ENCODE peak calls at places on chromosomes 4 and X, in five cellular contexts. J, T, U, Z and K are unnamed samples.

GRCh38 chr4:88283661-88284377 is 542 bp downstream of the PPM1K start:
- DNase-seq in J (peak; percentile 87), T (peak; percentile 71), U (no peak), Z (peak; percentile 56), K (peak; percentile 77)

GRCh38 chr4:182694551-182694950 is 222.6 kb downstream of the DCTD start:
- DNase-seq in J (no peak), T (no peak), U (no peak), Z (no peak), K (no peak)

GRCh38 chr4:6992728-6993655 is 50.2 kb upstream of the TADA2B start:
- DNase-seq in J (no peak), T (no peak), U (no peak), Z (no peak), K (peak; percentile 54)

GRCh38 chr4:99537674-99538073 is 26.2 kb downstream of the TRMT10A start:
- DNase-seq in J (no peak), T (no peak), U (no peak), Z (no peak), K (no peak)

GRCh38 chr4:95548738-95549245 is at the start of gene UNC5C:
- DNase-seq in J (peak; percentile 96), T (peak; percentile 79), U (peak; percentile 90), Z (peak; percentile 56), K (peak; percentile 38)

GRCh38 chrX:47380268-47380667 is 9.9 kb downstream of the ZNF157 start:
- DNase-seq in J (no peak), T (peak; percentile 31), U (no peak), Z (peak; percentile 29), K (no peak)

GRCh38 chrX:2351999-2352995 is 148.5 kb downstream of the DHRSX start:
- DNase-seq in J (no peak), T (no peak), U (peak; percentile 85), Z (no peak), K (peak; percentile 87)

GRCh38 chr4:84825701-84826100 is 140.8 kb downstream of the WDFY3 start:
- DNase-seq in J (no peak), T (no peak), U (no peak), Z (no peak), K (no peak)

GRCh38 chr4:11313157-11313943 is 115.3 kb downstream of the HS3ST1 start:
- DNase-seq in J (no peak), T (no peak), U (no peak), Z (no peak), K (no peak)

GRCh38 chr4:15691346-15692140 is 9.9 kb downstream of the FAM200B start:
- DNase-seq in J (no peak), T (no peak), U (peak; percentile 84), Z (no peak), K (peak; percentile 64)

GRCh38 chr4:101678180-101678579 is 112.3 kb upstream of the BANK1 start:
- DNase-seq in J (no peak), T (no peak), U (peak; percentile 33), Z (no peak), K (no peak)

GRCh38 chrX:153526801-153527599 is 9.6 kb downstream of the ATP2B3 start:
- DNase-seq in J (no peak), T (no peak), U (no peak), Z (no peak), K (no peak)

GRCh38 chrX:23699636-23700194 is 32.4 kb downstream of the PRDX4 start:
- DNase-seq in J (no peak), T (no peak), U (peak; percentile 38), Z (peak; percentile 19), K (peak; percentile 2)

GRCh38 chrX:85620466-85620865 is 241.0 kb upstream of the POF1B start:
- DNase-seq in J (no peak), T (no peak), U (no peak), Z (no peak), K (no peak)

GRCh38 chr4:174069848-174070330 is 213.6 kb downstream of the FBXO8 start:
- DNase-seq in J (no peak), T (no peak), U (no peak), Z (no peak), K (no peak)

GRCh38 chr4:105181259-105181658 is 34.6 kb downstream of the TET2 start:
- DNase-seq in J (no peak), T (no peak), U (no peak), Z (no peak), K (no peak)

GRCh38 chr4:135204311-135204710 is 1002.7 kb upstream of the PABPC4L start:
- DNase-seq in J (no peak), T (no peak), U (no peak), Z (no peak), K (no peak)

GRCh38 chr4:4388836-4389575 is 2.1 kb downstream of the NSG1 start:
- DNase-seq in J (no peak), T (no peak), U (no peak), Z (no peak), K (no peak)

GRCh38 chr4:11436673-11437072 is 8.0 kb upstream of the HS3ST1 start:
- DNase-seq in J (no peak), T (no peak), U (no peak), Z (no peak), K (no peak)

GRCh38 chr4:33512397-33512796 is 2731.9 kb downstream of the ARAP2 start:
- DNase-seq in J (no peak), T (no peak), U (no peak), Z (no peak), K (no peak)

GRCh38 chrX:9337056-9337455 is 127.8 kb upstream of the TBL1X start:
- DNase-seq in J (no peak), T (peak; percentile 44), U (peak; percentile 67), Z (no peak), K (peak; percentile 78)

GRCh38 chr4:8214091-8214490 is 15.0 kb downstream of the SH3TC1 start:
- DNase-seq in J (no peak), T (no peak), U (no peak), Z (no peak), K (no peak)

GRCh38 chr4:26474551-26474950 is 15.7 kb downstream of the CCKAR start:
- DNase-seq in J (peak; percentile 21), T (no peak), U (no peak), Z (no peak), K (no peak)

GRCh38 chrX:155865193-155865592 is 16.0 kb upstream of the VAMP7 start:
- DNase-seq in J (no peak), T (no peak), U (no peak), Z (no peak), K (no peak)

GRCh38 chrX:155867821-155868220 is 13.3 kb upstream of the VAMP7 start:
- DNase-seq in J (no peak), T (no peak), U (no peak), Z (no peak), K (no peak)

DNA sequence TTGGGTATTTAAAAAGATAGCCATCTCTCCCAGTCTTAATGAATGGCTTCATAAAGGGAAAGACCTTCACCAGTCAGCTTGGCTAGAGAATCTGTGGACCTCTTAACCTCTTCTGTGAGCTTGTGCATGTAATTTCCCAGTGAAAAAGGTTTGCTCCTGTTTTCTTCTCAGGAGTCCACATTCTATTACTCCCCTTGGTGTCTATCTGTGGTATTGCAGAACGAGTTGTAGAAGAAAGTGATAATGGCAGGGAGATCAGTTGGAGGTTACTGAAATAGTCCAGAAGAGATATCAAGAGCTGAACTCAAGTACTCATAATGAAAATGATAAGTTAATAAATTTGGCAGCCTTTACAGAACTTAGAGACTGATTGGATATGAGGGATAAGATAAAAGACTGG is 16.5 kb upstream of the VAMP7 start:
- DNase-seq in J (no peak), T (no peak), U (peak; percentile 16), Z (no peak), K (peak; percentile 34)
- TF ChIP-seq CTCF in J (no peak), T (no peak), U (peak; percentile 13), Z (no peak), K (peak; percentile 33)

DNA sequence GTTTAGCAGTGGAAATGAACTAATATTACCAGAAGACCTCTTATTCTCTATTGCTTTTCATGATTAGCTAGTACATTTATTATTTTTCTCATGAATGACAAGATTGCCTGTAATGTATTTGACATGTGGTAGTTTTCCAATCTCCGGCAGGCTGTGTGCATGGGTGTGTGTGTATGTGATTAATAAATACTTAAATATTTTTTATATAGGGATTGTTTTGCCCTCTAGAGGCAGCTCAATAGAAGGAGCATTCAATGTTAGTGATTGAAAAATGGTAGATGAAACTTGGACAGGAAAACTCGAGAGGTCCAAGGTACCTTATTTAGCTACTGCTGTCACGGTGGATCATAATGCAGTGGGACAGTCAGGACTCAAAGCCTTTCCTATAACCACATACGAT is 457.6 kb downstream of the IL1RAPL1 start:
- DNase-seq in J (no peak), T (no peak), U (peak; percentile 26), Z (no peak), K (peak; percentile 41)
- TF ChIP-seq CTCF in J (no peak), T (no peak), U (peak; percentile 28), Z (no peak), K (peak; percentile 53)

DNA sequence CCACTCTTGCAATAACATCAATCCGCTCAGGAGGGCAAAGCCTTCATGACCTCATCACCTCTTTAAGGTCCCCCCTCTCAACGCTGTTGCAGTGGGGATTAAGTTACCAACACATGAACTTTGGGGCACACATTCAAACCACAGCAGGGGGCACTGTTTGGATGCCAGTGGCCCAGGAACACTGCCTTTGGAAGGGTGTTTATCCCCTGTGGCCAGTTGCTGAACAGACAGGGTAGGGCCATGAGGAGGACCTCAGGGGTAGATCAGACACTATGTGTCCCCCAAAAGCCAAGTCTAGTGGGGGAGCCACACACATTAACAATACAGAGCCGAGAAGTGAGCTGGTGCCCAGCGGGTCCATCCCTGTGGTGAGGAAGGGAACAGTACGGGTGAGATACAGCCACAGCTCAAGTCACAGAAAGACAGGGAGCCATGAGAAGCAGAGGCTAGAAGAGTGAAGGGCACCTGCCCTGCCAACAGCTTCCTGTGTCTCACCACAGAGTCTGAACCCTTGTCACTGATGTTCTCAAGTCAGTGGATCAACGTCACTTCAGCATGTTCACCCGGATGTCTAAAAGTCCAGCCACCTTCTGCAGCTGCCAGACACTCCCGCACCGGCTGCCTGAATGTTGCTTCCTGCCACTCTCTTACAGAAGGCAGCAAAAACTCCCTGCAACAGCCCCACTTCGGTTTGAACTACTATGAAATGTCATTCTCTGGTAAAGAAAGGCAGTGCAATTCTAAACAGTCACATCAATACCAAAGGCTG is 19.9 kb upstream of the MXD4 start:
- DNase-seq in J (no peak), T (no peak), U (peak; percentile 35), Z (no peak), K (no peak)
- TF ChIP-seq CTCF in J (no peak), T (no peak), U (peak; percentile 23), Z (no peak), K (no peak)

DNA sequence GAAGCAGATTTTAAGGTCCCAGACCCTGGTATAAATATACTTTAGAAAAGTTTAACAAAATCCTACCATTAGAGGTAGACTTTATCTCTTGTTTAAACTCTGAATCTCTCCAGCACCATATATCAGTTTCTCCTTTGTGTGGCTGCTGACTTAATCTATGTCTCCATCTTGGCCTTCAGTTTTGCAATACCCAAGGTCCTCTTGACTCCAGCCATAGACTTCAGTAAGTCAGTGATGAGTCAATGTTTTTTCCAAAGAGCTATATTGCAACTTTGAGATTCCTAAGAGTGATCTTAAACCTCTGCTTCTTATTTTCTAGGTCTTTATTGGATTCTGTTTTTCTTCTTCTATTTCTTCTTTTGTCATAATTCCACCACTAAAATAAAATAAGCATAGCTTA is 50.8 kb upstream of the ADGRL3 start:
- DNase-seq in J (no peak), T (no peak), U (peak; percentile 85), Z (no peak), K (peak; percentile 92)
- TF ChIP-seq CTCF in J (no peak), T (no peak), U (no peak), Z (no peak), K (no peak)

DNA sequence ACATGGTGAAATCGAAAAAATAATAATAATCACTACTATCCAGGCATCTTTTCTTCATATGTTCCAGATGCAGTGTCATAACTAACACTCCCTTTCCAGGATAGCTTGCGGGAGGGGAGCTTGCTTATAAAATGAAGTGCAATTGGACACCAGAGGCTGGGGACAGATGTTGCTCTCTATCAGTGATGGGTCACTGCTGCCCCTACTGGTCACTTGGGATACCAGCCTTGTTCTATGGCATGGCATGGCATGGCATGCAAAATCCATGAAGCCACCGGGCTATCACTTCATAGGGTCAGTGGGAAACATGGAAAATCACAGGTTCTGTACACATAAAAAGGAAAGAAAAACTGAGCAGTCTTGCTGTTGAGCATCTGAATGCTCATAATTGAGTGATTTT is 168.1 kb downstream of the GLRA2 start:
- DNase-seq in J (no peak), T (no peak), U (peak; percentile 25), Z (peak; percentile 46), K (peak; percentile 30)
- TF ChIP-seq CTCF in J (no peak), T (no peak), U (peak; percentile 43), Z (peak; percentile 63), K (peak; percentile 69)